ENCODE peak calls at places on chromosomes 5 and 9, in nine cellular contexts. One of them, this sample, is unnamed.

GRCh38 chr9:84254972-84255371 is 85.6 kb downstream of the SLC28A3 start:
- DNase-seq in MCF 10A: no peak
- DNase-seq in HFFc6: no peak
- DNase-seq in astrocyte: no peak
- DNase-seq in psoas muscle: no peak
- DNase-seq in HepG2: no peak
- DNase-seq in cardiac fibroblast: no peak
- DNase-seq in dorsolateral prefrontal cortex: no peak
- DNase-seq in cardiac muscle cell: no peak
- DNase-seq in this sample: no peak

GRCh38 chr5:60740322-60740721 is 40.4 kb upstream of the DEPDC1B start:
- DNase-seq in MCF 10A: no peak
- DNase-seq in HFFc6: no peak
- DNase-seq in astrocyte: no peak
- DNase-seq in psoas muscle: no peak
- DNase-seq in HepG2: no peak
- DNase-seq in cardiac fibroblast: no peak
- DNase-seq in dorsolateral prefrontal cortex: no peak
- DNase-seq in cardiac muscle cell: no peak
- DNase-seq in this sample: no peak

GRCh38 chr9:110105107-110105506 is 102.9 kb downstream of the C9orf152 start:
- DNase-seq in MCF 10A: no peak
- DNase-seq in HFFc6: peak; percentile 65
- DNase-seq in astrocyte: peak; percentile 80
- DNase-seq in psoas muscle: no peak
- DNase-seq in HepG2: no peak
- DNase-seq in cardiac fibroblast: peak; percentile 75
- DNase-seq in dorsolateral prefrontal cortex: no peak
- DNase-seq in cardiac muscle cell: peak; percentile 80
- DNase-seq in this sample: peak; percentile 65

GRCh38 chr9:120353501-120353900 is 226.5 kb downstream of the CDK5RAP2 start:
- DNase-seq in MCF 10A: no peak
- DNase-seq in HFFc6: peak; percentile 48
- DNase-seq in astrocyte: peak; percentile 50
- DNase-seq in psoas muscle: no peak
- DNase-seq in HepG2: no peak
- DNase-seq in cardiac fibroblast: no peak
- DNase-seq in dorsolateral prefrontal cortex: no peak
- DNase-seq in cardiac muscle cell: peak; percentile 53
- DNase-seq in this sample: peak; percentile 21

GRCh38 chr5:172113036-172113435 is 75.0 kb downstream of the STK10 start:
- DNase-seq in MCF 10A: no peak
- DNase-seq in HFFc6: peak; percentile 10
- DNase-seq in astrocyte: peak; percentile 61
- DNase-seq in psoas muscle: no peak
- DNase-seq in HepG2: no peak
- DNase-seq in cardiac fibroblast: no peak
- DNase-seq in dorsolateral prefrontal cortex: no peak
- DNase-seq in cardiac muscle cell: no peak
- DNase-seq in this sample: no peak

GRCh38 chr9:95379630-95380029 is 62.1 kb upstream of the FANCC start:
- DNase-seq in MCF 10A: no peak
- DNase-seq in HFFc6: no peak
- DNase-seq in astrocyte: no peak
- DNase-seq in psoas muscle: no peak
- DNase-seq in HepG2: no peak
- DNase-seq in cardiac fibroblast: no peak
- DNase-seq in dorsolateral prefrontal cortex: no peak
- DNase-seq in cardiac muscle cell: no peak
- DNase-seq in this sample: no peak

GRCh38 chr5:69007086-69007672 is 86.6 kb upstream of the SLC30A5 start:
- DNase-seq in MCF 10A: no peak
- DNase-seq in HFFc6: no peak
- DNase-seq in astrocyte: no peak
- DNase-seq in psoas muscle: no peak
- DNase-seq in HepG2: no peak
- DNase-seq in cardiac fibroblast: no peak
- DNase-seq in dorsolateral prefrontal cortex: no peak
- DNase-seq in cardiac muscle cell: no peak
- DNase-seq in this sample: peak; percentile 20

GRCh38 chr9:130905902-130906726 is 9.5 kb upstream of the QRFP start:
- DNase-seq in MCF 10A: no peak
- DNase-seq in HFFc6: no peak
- DNase-seq in astrocyte: no peak
- DNase-seq in psoas muscle: no peak
- DNase-seq in HepG2: peak; percentile 20
- DNase-seq in cardiac fibroblast: no peak
- DNase-seq in dorsolateral prefrontal cortex: no peak
- DNase-seq in cardiac muscle cell: no peak
- DNase-seq in this sample: no peak

GRCh38 chr5:151448038-151448985 is 909 bp downstream of the SLC36A1 start:
- DNase-seq in MCF 10A: peak; percentile 57
- DNase-seq in HFFc6: no peak
- DNase-seq in astrocyte: no peak
- DNase-seq in psoas muscle: no peak
- DNase-seq in HepG2: peak; percentile 27
- DNase-seq in cardiac fibroblast: peak; percentile 18
- DNase-seq in dorsolateral prefrontal cortex: no peak
- DNase-seq in cardiac muscle cell: peak; percentile 8
- DNase-seq in this sample: peak; percentile 14

GRCh38 chr9:101092922-101093321 is 64.4 kb downstream of the PLPPR1 start:
- DNase-seq in MCF 10A: no peak
- DNase-seq in HFFc6: no peak
- DNase-seq in astrocyte: no peak
- DNase-seq in psoas muscle: no peak
- DNase-seq in HepG2: no peak
- DNase-seq in cardiac fibroblast: no peak
- DNase-seq in dorsolateral prefrontal cortex: no peak
- DNase-seq in cardiac muscle cell: no peak
- DNase-seq in this sample: no peak

GRCh38 chr9:121699271-121700164 is 48.1 kb downstream of the DAB2IP start:
- DNase-seq in MCF 10A: peak; percentile 47
- DNase-seq in HFFc6: peak; percentile 25
- DNase-seq in astrocyte: peak; percentile 44
- DNase-seq in psoas muscle: peak; percentile 68
- DNase-seq in HepG2: no peak
- DNase-seq in cardiac fibroblast: peak; percentile 38
- DNase-seq in dorsolateral prefrontal cortex: no peak
- DNase-seq in cardiac muscle cell: peak; percentile 67
- DNase-seq in this sample: peak; percentile 40

GRCh38 chr5:132688536-132689409 is 15.0 kb downstream of the IL4 start:
- DNase-seq in MCF 10A: no peak
- DNase-seq in HFFc6: no peak
- DNase-seq in astrocyte: no peak
- DNase-seq in psoas muscle: no peak
- DNase-seq in HepG2: no peak
- DNase-seq in cardiac fibroblast: peak; percentile 55
- DNase-seq in dorsolateral prefrontal cortex: no peak
- DNase-seq in cardiac muscle cell: peak; percentile 42
- DNase-seq in this sample: peak; percentile 43

GRCh38 chr5:12322042-12322441 is 417.8 kb upstream of the CTNND2 start:
- DNase-seq in MCF 10A: no peak
- DNase-seq in HFFc6: no peak
- DNase-seq in astrocyte: no peak
- DNase-seq in psoas muscle: no peak
- DNase-seq in HepG2: no peak
- DNase-seq in cardiac fibroblast: no peak
- DNase-seq in dorsolateral prefrontal cortex: no peak
- DNase-seq in cardiac muscle cell: no peak
- DNase-seq in this sample: no peak

GRCh38 chr9:120918931-120919638 is 7.5 kb downstream of the TRAF1 start:
- DNase-seq in MCF 10A: no peak
- DNase-seq in HFFc6: peak; percentile 48
- DNase-seq in astrocyte: no peak
- DNase-seq in psoas muscle: no peak
- DNase-seq in HepG2: no peak
- DNase-seq in cardiac fibroblast: no peak
- DNase-seq in dorsolateral prefrontal cortex: no peak
- DNase-seq in cardiac muscle cell: no peak
- DNase-seq in this sample: no peak

GRCh38 chr9:123872710-123873109 is 57.2 kb downstream of the DENND1A start:
- DNase-seq in MCF 10A: no peak
- DNase-seq in HFFc6: no peak
- DNase-seq in astrocyte: no peak
- DNase-seq in psoas muscle: no peak
- DNase-seq in HepG2: no peak
- DNase-seq in cardiac fibroblast: no peak
- DNase-seq in dorsolateral prefrontal cortex: no peak
- DNase-seq in cardiac muscle cell: no peak
- DNase-seq in this sample: no peak

DNA sequence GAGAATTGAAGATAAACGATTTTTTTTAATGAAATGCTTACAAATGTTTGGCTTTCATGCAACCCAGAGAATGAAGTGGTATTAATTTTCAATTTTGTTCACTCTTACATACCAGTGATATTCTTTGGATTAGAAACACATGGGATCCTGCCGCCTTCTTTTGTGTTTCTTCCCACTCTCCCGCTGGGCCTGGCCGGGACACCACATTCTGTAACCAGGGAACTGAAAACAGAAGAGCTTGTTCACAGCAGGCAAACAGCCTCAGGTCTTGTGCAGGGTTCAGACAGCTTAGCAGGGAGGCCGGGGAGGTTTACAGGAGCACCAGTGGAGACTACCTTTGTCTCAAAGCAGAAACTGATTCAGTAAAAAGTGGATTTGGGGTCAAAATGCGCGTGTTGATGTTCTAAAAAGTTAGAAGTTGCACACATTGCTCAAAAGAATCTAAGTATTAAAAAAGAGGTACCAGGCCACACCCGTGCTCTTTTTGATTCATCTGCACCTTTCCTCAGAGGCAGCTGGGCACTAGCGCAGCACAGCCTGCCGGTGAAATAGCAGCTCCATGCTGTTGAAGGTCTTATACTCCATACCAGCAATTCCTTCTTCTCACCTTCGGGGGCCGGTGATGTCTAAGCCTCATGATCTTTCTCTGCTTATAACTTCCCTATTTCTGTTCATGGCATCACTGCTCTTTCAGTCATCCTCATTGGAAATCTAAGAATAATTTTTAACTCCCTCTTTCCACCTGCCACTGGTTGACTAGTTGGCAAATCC is 67.1 kb downstream of the GRAMD2B start:
- DNase-seq in MCF 10A: no peak
- DNase-seq in HFFc6: no peak
- DNase-seq in astrocyte: no peak
- DNase-seq in psoas muscle: no peak
- DNase-seq in HepG2: no peak
- DNase-seq in cardiac fibroblast: no peak
- DNase-seq in dorsolateral prefrontal cortex: peak; percentile 51
- DNase-seq in cardiac muscle cell: no peak
- DNase-seq in this sample: peak; percentile 66
- TF ChIP-seq CTCF in MCF 10A: no peak
- TF ChIP-seq CTCF in HFFc6: peak; percentile 52
- TF ChIP-seq CTCF in astrocyte: peak; percentile 20
- TF ChIP-seq CTCF in psoas muscle: no peak
- TF ChIP-seq CTCF in HepG2: no peak
- TF ChIP-seq CTCF in cardiac fibroblast: no peak
- TF ChIP-seq CTCF in dorsolateral prefrontal cortex: no peak
- TF ChIP-seq CTCF in cardiac muscle cell: peak; percentile 5
- TF ChIP-seq CTCF in this sample: peak; percentile 24

GRCh38 chr9:132648685-132649084 is 21.1 kb downstream of the DDX31 start:
- DNase-seq in MCF 10A: no peak
- DNase-seq in HFFc6: no peak
- DNase-seq in astrocyte: no peak
- DNase-seq in psoas muscle: no peak
- DNase-seq in HepG2: no peak
- DNase-seq in cardiac fibroblast: no peak
- DNase-seq in dorsolateral prefrontal cortex: no peak
- DNase-seq in cardiac muscle cell: no peak
- DNase-seq in this sample: no peak

GRCh38 chr9:132647355-132647754 is 22.4 kb downstream of the DDX31 start:
- DNase-seq in MCF 10A: peak; percentile 73
- DNase-seq in HFFc6: peak; percentile 98
- DNase-seq in astrocyte: peak; percentile 99
- DNase-seq in psoas muscle: no peak
- DNase-seq in HepG2: no peak
- DNase-seq in cardiac fibroblast: peak; percentile 96
- DNase-seq in dorsolateral prefrontal cortex: no peak
- DNase-seq in cardiac muscle cell: peak; percentile 97
- DNase-seq in this sample: peak; percentile 89

GRCh38 chr9:132648283-132648682 is 21.5 kb downstream of the DDX31 start:
- DNase-seq in MCF 10A: no peak
- DNase-seq in HFFc6: no peak
- DNase-seq in astrocyte: no peak
- DNase-seq in psoas muscle: no peak
- DNase-seq in HepG2: no peak
- DNase-seq in cardiac fibroblast: no peak
- DNase-seq in dorsolateral prefrontal cortex: no peak
- DNase-seq in cardiac muscle cell: no peak
- DNase-seq in this sample: no peak

GRCh38 chr9:132647806-132648205 is 22.0 kb downstream of the DDX31 start:
- DNase-seq in MCF 10A: no peak
- DNase-seq in HFFc6: no peak
- DNase-seq in astrocyte: no peak
- DNase-seq in psoas muscle: no peak
- DNase-seq in HepG2: no peak
- DNase-seq in cardiac fibroblast: no peak
- DNase-seq in dorsolateral prefrontal cortex: no peak
- DNase-seq in cardiac muscle cell: peak; percentile 44
- DNase-seq in this sample: no peak

DNA sequence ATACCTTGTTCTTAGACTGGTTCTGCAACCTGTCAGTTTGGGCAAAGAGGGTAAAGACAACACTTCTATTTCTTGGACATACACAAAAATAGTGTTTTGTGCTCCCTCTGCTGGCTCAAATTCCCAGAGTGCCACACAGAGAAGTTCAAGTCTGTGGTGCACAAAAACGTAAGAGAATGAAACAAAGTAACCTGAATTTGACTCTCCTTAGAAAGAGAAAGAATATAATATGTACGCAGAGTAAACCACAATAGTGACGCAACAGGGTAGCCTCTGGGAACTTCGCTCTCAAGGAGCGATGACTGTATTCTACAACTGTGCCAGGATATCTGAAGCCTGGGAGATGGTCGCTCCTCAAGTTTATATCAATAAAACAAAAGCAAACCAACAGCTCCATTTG is 18.5 kb downstream of the DDX31 start:
- DNase-seq in MCF 10A: peak; percentile 86
- DNase-seq in HFFc6: peak; percentile 43
- DNase-seq in astrocyte: peak; percentile 93
- DNase-seq in psoas muscle: no peak
- DNase-seq in HepG2: no peak
- DNase-seq in cardiac fibroblast: peak; percentile 88
- DNase-seq in dorsolateral prefrontal cortex: no peak
- DNase-seq in cardiac muscle cell: peak; percentile 95
- DNase-seq in this sample: peak; percentile 58
- TF ChIP-seq CTCF in MCF 10A: peak; percentile 42
- TF ChIP-seq CTCF in HFFc6: peak; percentile 77
- TF ChIP-seq CTCF in astrocyte: peak; percentile 56
- TF ChIP-seq CTCF in psoas muscle: peak; percentile 4
- TF ChIP-seq CTCF in HepG2: peak; percentile 48
- TF ChIP-seq CTCF in cardiac fibroblast: peak; percentile 62
- TF ChIP-seq CTCF in dorsolateral prefrontal cortex: peak; percentile 42
- TF ChIP-seq CTCF in cardiac muscle cell: peak; percentile 72
- TF ChIP-seq CTCF in this sample: peak; percentile 47

GRCh38 chr9:107999890-108000289 is 510.3 kb upstream of the KLF4 start:
- DNase-seq in MCF 10A: no peak
- DNase-seq in HFFc6: peak; percentile 23
- DNase-seq in astrocyte: peak; percentile 4
- DNase-seq in psoas muscle: no peak
- DNase-seq in HepG2: no peak
- DNase-seq in cardiac fibroblast: peak; percentile 26
- DNase-seq in dorsolateral prefrontal cortex: no peak
- DNase-seq in cardiac muscle cell: no peak
- DNase-seq in this sample: peak; percentile 39
- TF ChIP-seq CTCF in MCF 10A: no peak
- TF ChIP-seq CTCF in HFFc6: no peak
- TF ChIP-seq CTCF in astrocyte: no peak
- TF ChIP-seq CTCF in psoas muscle: no peak
- TF ChIP-seq CTCF in HepG2: no peak
- TF ChIP-seq CTCF in cardiac fibroblast: no peak
- TF ChIP-seq CTCF in dorsolateral prefrontal cortex: no peak
- TF ChIP-seq CTCF in cardiac muscle cell: no peak
- TF ChIP-seq CTCF in this sample: no peak

GRCh38 chr5:159775890-159776289 is 140.4 kb upstream of the ADRA1B start:
- DNase-seq in MCF 10A: no peak
- DNase-seq in HFFc6: no peak
- DNase-seq in astrocyte: peak; percentile 31
- DNase-seq in psoas muscle: no peak
- DNase-seq in HepG2: no peak
- DNase-seq in cardiac fibroblast: no peak
- DNase-seq in dorsolateral prefrontal cortex: no peak
- DNase-seq in cardiac muscle cell: no peak
- DNase-seq in this sample: no peak
- TF ChIP-seq CTCF in MCF 10A: no peak
- TF ChIP-seq CTCF in HFFc6: no peak
- TF ChIP-seq CTCF in astrocyte: no peak
- TF ChIP-seq CTCF in psoas muscle: no peak
- TF ChIP-seq CTCF in HepG2: no peak
- TF ChIP-seq CTCF in cardiac fibroblast: no peak
- TF ChIP-seq CTCF in dorsolateral prefrontal cortex: no peak
- TF ChIP-seq CTCF in cardiac muscle cell: no peak
- TF ChIP-seq CTCF in this sample: no peak